ENCODE peak calls at places on chromosomes 3 and 15, in four cellular contexts. F is psoas muscle; Q is activated CD8-positive, alpha-beta T cell treated with anti-CD3 and anti-CD28 coated beads for 36 hours; V is AG10803. L is an unnamed sample.

GRCh38 chr3:126937533-126938432 is 45.1 kb upstream of the PLXNA1 start:
- DNase-seq in F (no peak), Q (no peak), V (no peak), L (no peak)

GRCh38 chr3:37595784-37596180 is 265.9 kb upstream of the CTDSPL start:
- DNase-seq in F (no peak), Q (no peak), V (no peak), L (no peak)

GRCh38 chr15:64938192-64938591 is 26.5 kb downstream of the ANKDD1A start:
- DNase-seq in F (no peak), Q (no peak), V (no peak), L (no peak)

GRCh38 chr3:164144824-164145223 is 933.5 kb downstream of the SI start:
- DNase-seq in F (no peak), Q (no peak), V (no peak), L (no peak)

GRCh38 chr15:66130496-66131014 is 123.0 kb downstream of the MEGF11 start:
- DNase-seq in F (no peak), Q (no peak), V (no peak), L (no peak)

GRCh38 chr15:71278989-71279756 is 163.9 kb downstream of the THSD4 start:
- DNase-seq in F (peak; percentile 68), Q (no peak), V (peak; percentile 96), L (no peak)

GRCh38 chr3:170178631-170179030 is 2.9 kb downstream of the PHC3 start:
- DNase-seq in F (no peak), Q (peak; percentile 76), V (no peak), L (peak; percentile 31)

GRCh38 chr3:172320468-172320867 is 127.8 kb downstream of the GHSR start:
- DNase-seq in F (no peak), Q (no peak), V (no peak), L (no peak)

GRCh38 chr3:126194713-126195305 is 14.4 kb upstream of the ALDH1L1 start:
- DNase-seq in F (no peak), Q (no peak), V (no peak), L (no peak)

GRCh38 chr3:49511631-49512030 is 41.6 kb downstream of the DAG1 start:
- DNase-seq in F (no peak), Q (no peak), V (no peak), L (no peak)

GRCh38 chr15:63857459-63857856 is 23.7 kb upstream of the HERC1 start:
- DNase-seq in F (no peak), Q (no peak), V (no peak), L (no peak)

GRCh38 chr15:63663906-63664305 is 66.7 kb downstream of the FBXL22 start:
- DNase-seq in F (no peak), Q (no peak), V (no peak), L (no peak)

GRCh38 chr15:95017950-95018349 is 786.6 kb downstream of the MCTP2 start:
- DNase-seq in F (peak; percentile 68), Q (no peak), V (no peak), L (no peak)

GRCh38 chr3:82130056-82130455 is 368.6 kb upstream of the GBE1 start:
- DNase-seq in F (no peak), Q (no peak), V (no peak), L (no peak)

GRCh38 chr15:99556010-99556409 is 9.8 kb upstream of the MEF2A start:
- DNase-seq in F (no peak), Q (no peak), V (no peak), L (no peak)

GRCh38 chr15:35374661-35375060 is 171.3 kb downstream of the DPH6 start:
- DNase-seq in F (no peak), Q (no peak), V (no peak), L (no peak)

GRCh38 chr3:129425213-129425612 is 3.2 kb downstream of the EFCAB12 start:
- DNase-seq in F (no peak), Q (no peak), V (no peak), L (no peak)

GRCh38 chr3:47865192-47865591 is 62.3 kb downstream of the DHX30 start:
- DNase-seq in F (peak; percentile 48), Q (no peak), V (no peak), L (no peak)

GRCh38 chr3:195113074-195113473 is 157.9 kb downstream of the XXYLT1 start:
- DNase-seq in F (no peak), Q (no peak), V (no peak), L (no peak)

GRCh38 chr15:88644741-88645140 is 5.9 kb downstream of the ISG20 start:
- DNase-seq in F (no peak), Q (peak; percentile 0), V (no peak), L (no peak)

GRCh38 chr15:63045438-63046278 is 3.1 kb downstream of the TPM1 start:
- DNase-seq in F (no peak), Q (no peak), V (peak; percentile 62), L (no peak)

GRCh38 chr3:5011555-5012256 is 32.5 kb downstream of the BHLHE40 start:
- DNase-seq in F (no peak), Q (peak; percentile 69), V (no peak), L (peak; percentile 73)

GRCh38 chr3:49756036-49756435 is 30.3 kb downstream of the IP6K1 start:
- DNase-seq in F (no peak), Q (no peak), V (no peak), L (no peak)

DNA sequence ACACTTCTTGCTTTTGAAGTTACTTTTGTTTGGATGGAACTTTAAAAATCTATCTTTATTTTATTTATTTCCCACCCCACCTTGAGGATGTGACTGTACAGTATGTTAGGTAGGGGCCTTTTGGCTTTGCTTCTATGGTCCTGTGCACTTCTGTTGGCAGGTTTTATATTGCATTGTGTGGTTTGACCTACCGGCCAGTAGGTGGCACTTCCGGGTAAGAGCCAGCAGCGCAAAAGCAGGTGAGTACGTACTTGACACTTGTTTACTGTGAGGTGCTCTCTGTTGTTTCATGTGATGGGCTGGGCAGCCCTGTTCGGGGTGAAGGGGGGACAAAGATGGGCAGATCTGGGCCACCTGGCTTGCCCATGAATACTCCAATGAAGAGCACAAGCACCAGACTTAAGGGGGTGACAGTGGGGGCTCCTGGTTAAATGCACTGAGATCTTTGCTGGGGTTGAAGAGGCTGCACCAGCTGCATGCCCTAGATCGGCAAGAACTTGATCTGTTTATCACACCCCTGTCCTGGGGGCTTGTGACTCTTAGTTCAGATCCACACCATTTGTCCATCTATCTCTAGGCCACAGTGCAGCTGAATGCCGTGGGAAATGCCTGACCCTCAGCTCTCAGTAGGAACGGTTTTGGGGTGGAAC is 131.6 kb downstream of the NLGN1 start:
- DNase-seq in F (no peak), Q (peak; percentile 11), V (peak; percentile 11), L (peak; percentile 5)
- TF ChIP-seq CTCF in F (no peak), Q (no peak), V (peak; percentile 46), L (peak; percentile 41)

GRCh38 chr15:69861331-69862171 is 236.2 kb downstream of the TLE3 start:
- DNase-seq in F (no peak), Q (no peak), V (no peak), L (no peak)
- TF ChIP-seq CTCF in F (no peak), Q (no peak), V (no peak), L (no peak)

DNA sequence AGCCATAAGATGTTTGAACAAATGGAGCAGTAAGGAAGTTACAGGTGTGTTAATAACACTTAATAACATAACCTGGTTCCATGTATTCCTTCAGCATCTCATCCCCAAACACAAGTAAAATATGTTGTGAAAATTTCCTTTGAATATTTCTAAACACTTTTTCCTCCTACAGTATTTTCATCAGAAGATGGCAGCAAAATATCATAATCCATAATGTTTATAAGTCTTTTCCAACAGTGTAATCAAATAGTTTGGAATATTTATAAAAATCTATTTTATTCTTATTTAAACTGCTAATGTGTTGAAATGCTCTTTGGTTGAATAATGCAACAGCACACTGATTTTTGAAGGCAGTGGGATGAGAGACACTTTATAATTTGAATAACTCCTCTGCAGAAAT is 1020.5 kb downstream of the OTOL1 start:
- DNase-seq in F (no peak), Q (no peak), V (peak; percentile 2), L (no peak)
- TF ChIP-seq CTCF in F (no peak), Q (no peak), V (peak; percentile 20), L (no peak)

GRCh38 chr3:46479696-46480095 is 15.0 kb upstream of the LTF start:
- DNase-seq in F (no peak), Q (no peak), V (no peak), L (no peak)

GRCh38 chr3:46477756-46478155 is 13.1 kb upstream of the LTF start:
- DNase-seq in F (no peak), Q (no peak), V (no peak), L (no peak)

GRCh38 chr3:46477145-46477544 is 12.4 kb upstream of the LTF start:
- DNase-seq in F (no peak), Q (no peak), V (no peak), L (no peak)

GRCh38 chr3:46479021-46479420 is 14.3 kb upstream of the LTF start:
- DNase-seq in F (no peak), Q (no peak), V (no peak), L (no peak)

GRCh38 chr3:46478341-46478740 is 13.6 kb upstream of the LTF start:
- DNase-seq in F (no peak), Q (no peak), V (no peak), L (no peak)
- TF ChIP-seq CTCF in F (no peak), Q (no peak), V (no peak), L (no peak)

GRCh38 chr15:80817901-80818300 is 38.7 kb downstream of the CEMIP start:
- DNase-seq in F (no peak), Q (no peak), V (no peak), L (no peak)

GRCh38 chr15:80822666-80823065 is 43.5 kb downstream of the CEMIP start:
- DNase-seq in F (no peak), Q (no peak), V (no peak), L (no peak)

GRCh38 chr15:80818996-80819395 is 39.8 kb downstream of the CEMIP start:
- DNase-seq in F (no peak), Q (no peak), V (no peak), L (no peak)

GRCh38 chr15:80823120-80823519 is 44.0 kb downstream of the CEMIP start:
- DNase-seq in F (no peak), Q (no peak), V (no peak), L (no peak)

DNA sequence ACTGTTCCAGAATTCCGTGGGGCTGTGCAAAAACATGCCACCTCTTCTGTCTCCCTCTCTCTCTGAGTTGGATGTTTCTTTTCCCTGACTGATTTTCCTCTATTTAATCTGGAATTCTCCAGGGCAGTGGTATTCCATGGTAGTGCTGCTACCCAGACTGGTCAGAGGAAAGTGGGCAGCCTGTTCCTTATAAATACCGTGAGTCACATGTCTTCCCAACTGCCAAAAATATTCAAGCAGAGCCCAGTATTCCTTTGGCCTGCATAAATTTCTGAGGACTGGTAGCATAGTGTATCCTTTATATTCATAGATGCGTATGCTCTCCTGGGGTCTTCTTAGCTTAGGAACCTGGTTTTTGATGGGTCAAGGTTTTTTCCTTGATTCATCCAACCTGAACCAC is 40.9 kb downstream of the CEMIP start:
- DNase-seq in F (no peak), Q (no peak), V (no peak), L (no peak)
- TF ChIP-seq CTCF in F (no peak), Q (no peak), V (no peak), L (no peak)